ENCODE peak calls at places on chromosomes 6 and 20, in ten cellular contexts. W is tibial nerve, M is left ventricle myocardium inferior, Z is endodermal cell, B is tibial artery, K is brain microvascular endothelial cell, F is mucosa of descending colon, T is upper lobe of left lung, R is breast epithelium, P is heart left ventricle. A is an unnamed sample.

GRCh38 chr6:63930848-63931247 is 295.2 kb downstream of the PHF3 start:
- DNase-seq in R (no peak), M (no peak), B (no peak), F (no peak), W (no peak), T (no peak), Z (no peak), K (no peak), P (no peak), A (no peak)

GRCh38 chr6:166412156-166412910 is 29.6 kb upstream of the MPC1 start:
- DNase-seq in W (no peak), F (no peak), R (no peak), K (no peak), M (no peak), P (no peak), T (no peak), B (no peak), Z (no peak), A (no peak)

GRCh38 chr20:53660078-53660909 is 66.7 kb upstream of the ZNF217 start:
- DNase-seq in B (no peak), M (no peak), T (no peak), P (peak; percentile 24), K (no peak), F (peak; percentile 65), Z (no peak), W (no peak), R (no peak), A (no peak)

GRCh38 chr6:157428418-157429202 is 47.6 kb downstream of the ZDHHC14 start:
- DNase-seq in T (no peak), B (no peak), Z (no peak), R (no peak), F (no peak), M (no peak), P (no peak), K (no peak), W (no peak), A (peak; percentile 88)

GRCh38 chr20:2140561-2140960 is 38.9 kb downstream of the STK35 start:
- DNase-seq in F (peak; percentile 32), K (no peak), R (no peak), B (peak; percentile 70), W (peak; percentile 38), T (peak; percentile 31), Z (no peak), M (peak; percentile 73), P (peak; percentile 80), A (no peak)

GRCh38 chr20:2599265-2600060 is 53.0 kb upstream of the NOP56 start:
- DNase-seq in Z (peak; percentile 61), P (no peak), B (no peak), W (no peak), R (no peak), K (no peak), M (no peak), F (peak; percentile 63), T (no peak), A (no peak)

GRCh38 chr6:125974214-125974866 is 12.0 kb upstream of the TRMT11 start:
- DNase-seq in F (no peak), M (no peak), B (no peak), W (no peak), T (no peak), R (no peak), K (no peak), Z (no peak), P (no peak), A (peak; percentile 59)

GRCh38 chr6:36598326-36598725 is 4.2 kb downstream of the SRSF3 start:
- DNase-seq in R (no peak), F (no peak), T (peak; percentile 12), K (no peak), Z (no peak), W (no peak), M (no peak), P (no peak), B (no peak), A (no peak)

GRCh38 chr6:129679758-129680157 is 30.2 kb downstream of the ARHGAP18 start:
- DNase-seq in Z (no peak), B (no peak), W (no peak), M (no peak), T (no peak), F (no peak), R (no peak), P (no peak), K (no peak), A (no peak)

GRCh38 chr20:9583151-9583550 is 68.8 kb downstream of the LAMP5 start:
- DNase-seq in W (no peak), M (no peak), K (no peak), P (no peak), R (no peak), Z (no peak), F (no peak), B (no peak), T (no peak), A (no peak)

GRCh38 chr20:49567421-49568256 is at the start of gene PTGIS:
- DNase-seq in W (no peak), R (no peak), P (no peak), T (no peak), K (no peak), M (no peak), F (no peak), B (peak; percentile 24), Z (peak; percentile 92), A (no peak)

DNA sequence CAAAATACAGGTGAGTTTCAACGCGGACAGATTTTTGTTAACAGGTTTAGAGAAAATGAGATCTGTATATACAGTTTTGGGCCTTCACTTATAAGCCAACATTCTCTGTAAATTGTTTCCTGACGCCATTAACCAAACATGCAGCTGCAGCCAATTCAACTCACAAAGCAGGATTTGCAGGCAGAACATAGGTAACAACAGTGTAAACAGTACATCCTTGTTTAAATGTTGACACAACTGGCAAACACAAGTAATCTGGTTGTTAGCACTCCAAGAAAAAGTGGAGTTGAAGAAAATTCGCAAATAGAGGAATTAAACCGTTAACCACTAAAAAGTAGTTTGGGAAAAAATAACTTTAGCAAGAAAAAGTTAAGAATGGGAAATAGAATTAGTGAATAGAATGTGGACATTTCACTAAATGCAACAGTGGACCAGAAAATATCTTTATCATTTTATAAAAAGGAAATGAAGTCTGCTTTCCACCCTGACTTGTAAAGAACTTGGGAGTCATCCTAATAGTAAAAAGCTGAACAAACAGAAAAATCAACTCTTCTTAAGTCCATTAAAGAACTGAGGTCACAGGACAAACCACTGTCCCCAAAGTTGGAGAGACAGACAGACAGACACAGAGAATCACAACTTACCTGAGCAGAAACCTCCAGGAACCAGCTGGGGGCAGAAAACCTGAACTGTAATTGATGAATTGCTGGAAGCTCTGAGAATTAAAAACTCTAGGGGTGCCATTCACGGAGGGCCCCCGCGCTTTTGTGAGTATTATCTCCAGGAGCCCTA is 10.1 kb downstream of the SMIM28 start:
- DNase-seq in K (no peak), P (no peak), B (no peak), W (no peak), T (no peak), Z (no peak), R (no peak), F (no peak), M (no peak), A (no peak)
- TF ChIP-seq CTCF in K (no peak), P (no peak), B (no peak), W (no peak), T (no peak), Z (peak; percentile 44), R (no peak), F (no peak), M (no peak), A (no peak)

GRCh38 chr6:154099211-154099610 is 60.2 kb downstream of the OPRM1 start:
- DNase-seq in W (no peak), M (no peak), R (no peak), K (no peak), Z (no peak), F (no peak), T (no peak), B (no peak), P (no peak), A (no peak)

GRCh38 chr6:154092336-154092962 is 53.4 kb downstream of the OPRM1 start:
- DNase-seq in M (no peak), T (no peak), K (no peak), W (no peak), P (no peak), Z (no peak), F (no peak), R (no peak), B (no peak), A (no peak)

GRCh38 chr6:154096316-154096715 is 57.3 kb downstream of the OPRM1 start:
- DNase-seq in P (no peak), T (no peak), K (no peak), F (no peak), R (no peak), W (no peak), M (no peak), Z (no peak), B (no peak), A (no peak)

GRCh38 chr6:154096834-154097233 is 57.8 kb downstream of the OPRM1 start:
- DNase-seq in K (no peak), F (no peak), P (no peak), R (no peak), M (no peak), B (no peak), Z (no peak), W (no peak), T (no peak), A (no peak)

GRCh38 chr6:154093231-154094044 is 54.4 kb downstream of the OPRM1 start:
- DNase-seq in P (no peak), W (no peak), R (no peak), M (no peak), F (no peak), Z (no peak), K (no peak), T (no peak), B (no peak), A (no peak)
- H3K4me3 ChIP-seq in P (no peak overlapping the region), W (no peak overlapping the region), R (no peak overlapping the region), M (no peak overlapping the region), F (no peak overlapping the region), Z (no peak overlapping the region), K (no peak overlapping the region), T (no peak overlapping the region), B (no peak overlapping the region), A (no peak overlapping the region)

DNA sequence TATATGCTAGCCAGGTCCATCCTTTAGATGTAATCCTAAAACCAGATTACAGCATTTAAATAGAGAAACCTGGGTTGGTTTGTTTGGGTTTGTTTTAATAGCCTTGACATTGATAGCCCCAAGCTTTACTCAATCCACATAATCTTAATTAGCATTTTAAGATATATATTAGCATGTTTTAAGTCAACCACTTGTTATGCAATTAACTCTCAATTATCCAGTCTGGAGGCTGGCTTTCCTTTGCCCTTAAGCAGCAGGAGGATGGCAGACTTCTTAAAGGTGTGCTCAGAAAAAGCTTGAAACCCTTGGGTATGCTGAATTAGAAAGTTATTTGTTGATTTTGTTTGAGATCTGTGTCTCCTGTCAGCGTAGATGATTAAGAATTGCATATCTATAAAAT is 46.3 kb upstream of the SMIM28 start:
- DNase-seq in F (no peak), Z (no peak), P (no peak), K (no peak), T (no peak), M (no peak), W (no peak), R (no peak), B (no peak), A (no peak)
- H3K36me3 ChIP-seq in F (no peaks in the 10 kb centered on the region), Z (peaks cover 12% of the 10 kb centered on the region), P (no peaks in the 10 kb centered on the region), K (no peaks in the 10 kb centered on the region), T (peaks cover 3% of the 10 kb centered on the region), M (no peaks in the 10 kb centered on the region), W (no peaks in the 10 kb centered on the region), R (no peaks in the 10 kb centered on the region), B (no peaks in the 10 kb centered on the region), A (no peaks in the 10 kb centered on the region)

DNA sequence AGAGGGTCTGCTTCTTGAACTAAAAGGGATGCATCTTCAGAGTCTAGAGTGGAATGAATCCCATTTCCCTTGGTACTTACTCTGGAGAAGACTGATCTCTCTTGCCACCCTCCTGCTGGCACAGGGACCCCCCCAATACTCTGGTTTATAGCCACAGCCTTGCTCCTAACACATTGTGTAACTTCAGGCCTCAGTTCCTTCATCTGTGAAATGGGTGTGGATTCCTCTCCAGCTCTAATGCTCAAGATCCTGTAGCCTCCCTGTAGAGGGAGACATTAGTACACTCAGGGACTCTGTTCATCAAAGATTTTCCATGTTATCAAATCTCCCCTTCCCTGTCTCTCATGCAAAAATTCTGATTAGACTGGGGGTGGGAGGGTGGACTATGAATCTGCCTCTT is 315.7 kb upstream of the MOCS1 start:
- DNase-seq in K (no peak), M (no peak), P (no peak), W (no peak), Z (no peak), F (no peak), T (no peak), B (no peak), R (no peak), A (no peak)
- TF ChIP-seq CTCF in K (no peak), M (no peak), P (no peak), W (no peak), Z (no peak), F (no peak), T (no peak), B (no peak), R (no peak), A (no peak)